ENCODE peak calls at places on chromosomes 3 and 15, in eight cellular contexts. F, T, B, P, Y, D, Z and X are unnamed samples.

GRCh38 chr3:31493187-31493586 is 39.5 kb upstream of the STT3B start:
- DNase-seq in F (no peak), T (no peak), B (no peak), P (no peak), Y (no peak), D (no peak), Z (no peak), X (no peak)

GRCh38 chr15:98824595-98824994 is 176.3 kb downstream of the IGF1R start:
- DNase-seq in F (no peak), T (no peak), B (no peak), P (no peak), Y (no peak), D (no peak), Z (no peak), X (no peak)

GRCh38 chr3:171439996-171440395 is 20.2 kb downstream of the TNIK start:
- DNase-seq in F (no peak), T (no peak), B (no peak), P (no peak), Y (no peak), D (peak; percentile 28), Z (no peak), X (no peak)

GRCh38 chr3:63964287-63965073 is 52.3 kb upstream of the SCAANT1 start:
- DNase-seq in F (no peak), T (no peak), B (no peak), P (no peak), Y (no peak), D (no peak), Z (peak; percentile 40), X (no peak)

GRCh38 chr3:178562869-178563232 is 26.6 kb downstream of the KCNMB2 start:
- DNase-seq in F (no peak), T (peak; percentile 25), B (no peak), P (no peak), Y (no peak), D (peak; percentile 35), Z (no peak), X (peak; percentile 61)

GRCh38 chr3:160951677-160952487 is 153.3 kb downstream of the B3GALNT1 start:
- DNase-seq in F (no peak), T (no peak), B (no peak), P (no peak), Y (no peak), D (no peak), Z (no peak), X (no peak)

GRCh38 chr3:171838218-171838720 is 4.9 kb upstream of the TMEM212 start:
- DNase-seq in F (no peak), T (no peak), B (no peak), P (no peak), Y (peak; percentile 18), D (peak; percentile 94), Z (peak; percentile 31), X (no peak)

GRCh38 chr3:72821170-72821781 is 27.0 kb downstream of the SHQ1 start:
- DNase-seq in F (peak; percentile 29), T (no peak), B (no peak), P (no peak), Y (no peak), D (peak; percentile 66), Z (no peak), X (no peak)

GRCh38 chr3:124962403-124962940 is 27.9 kb upstream of the MUC13 start:
- DNase-seq in F (no peak), T (no peak), B (no peak), P (no peak), Y (no peak), D (peak; percentile 49), Z (no peak), X (no peak)

GRCh38 chr3:49462222-49462621 is 7.8 kb upstream of the DAG1 start:
- DNase-seq in F (peak; percentile 51), T (no peak), B (no peak), P (no peak), Y (no peak), D (peak; percentile 63), Z (no peak), X (no peak)

GRCh38 chr3:151795276-151795675 is 18.6 kb upstream of the AADAC start:
- DNase-seq in F (peak; percentile 85), T (peak; percentile 41), B (no peak), P (no peak), Y (no peak), D (peak; percentile 85), Z (no peak), X (peak; percentile 11)

GRCh38 chr3:138197058-138197457 is 10.0 kb downstream of the ARMC8 start:
- DNase-seq in F (peak; percentile 56), T (no peak), B (no peak), P (no peak), Y (peak; percentile 34), D (peak; percentile 45), Z (peak; percentile 44), X (no peak)

GRCh38 chr15:41341519-41341918 is 8.8 kb downstream of the NUSAP1 start:
- DNase-seq in F (peak; percentile 54), T (no peak), B (no peak), P (no peak), Y (no peak), D (no peak), Z (no peak), X (no peak)

GRCh38 chr3:21734746-21735145 is 16.3 kb downstream of the ZNF385D start:
- DNase-seq in F (peak; percentile 30), T (no peak), B (no peak), P (no peak), Y (no peak), D (peak; percentile 36), Z (no peak), X (no peak)

GRCh38 chr3:178126686-178127085 is 409.6 kb upstream of the KCNMB2 start:
- DNase-seq in F (no peak), T (no peak), B (no peak), P (no peak), Y (no peak), D (no peak), Z (no peak), X (no peak)

GRCh38 chr3:179852117-179852886 is 184.4 kb downstream of the PEX5L start:
- DNase-seq in F (peak; percentile 48), T (no peak), B (no peak), P (no peak), Y (no peak), D (peak; percentile 41), Z (peak; percentile 26), X (no peak)
- TF ChIP-seq CTCF in F (peak; percentile 16), T (no peak), B (no peak), P (no peak), Y (no peak), D (no peak), Z (peak; percentile 20), X (peak; percentile 11)

GRCh38 chr15:69532066-69532465 is 79.4 kb downstream of the RPLP1 start:
- DNase-seq in F (no peak), T (no peak), B (no peak), P (no peak), Y (no peak), D (no peak), Z (no peak), X (no peak)

GRCh38 chr15:69535101-69535638 is 82.6 kb downstream of the RPLP1 start:
- DNase-seq in F (peak; percentile 22), T (no peak), B (no peak), P (no peak), Y (no peak), D (peak; percentile 49), Z (no peak), X (no peak)

GRCh38 chr15:69531302-69532027 is 78.8 kb downstream of the RPLP1 start:
- DNase-seq in F (peak; percentile 11), T (no peak), B (no peak), P (no peak), Y (no peak), D (no peak), Z (peak; percentile 73), X (no peak)

GRCh38 chr15:69533504-69533903 is 80.9 kb downstream of the RPLP1 start:
- DNase-seq in F (no peak), T (no peak), B (no peak), P (no peak), Y (no peak), D (no peak), Z (no peak), X (no peak)

DNA sequence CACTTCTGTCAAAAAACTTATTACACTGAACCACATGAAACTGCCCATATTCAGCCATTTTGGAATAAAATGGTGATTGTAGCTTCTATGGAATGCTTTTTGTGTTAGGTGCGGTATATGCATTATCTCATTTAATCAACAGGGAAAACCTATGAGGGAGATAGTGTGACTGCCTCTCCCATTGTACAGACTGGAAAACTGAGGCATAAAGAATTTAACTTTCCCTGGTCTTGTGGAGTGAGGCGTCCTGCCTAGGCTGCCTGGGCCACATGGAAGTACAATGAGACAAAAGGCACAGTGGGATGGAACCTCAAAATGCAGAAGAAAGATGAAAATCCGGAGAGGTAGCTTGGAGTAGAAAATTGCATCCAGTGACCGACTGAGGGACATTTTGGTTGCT is 80.2 kb downstream of the RPLP1 start:
- DNase-seq in F (no peak), T (no peak), B (no peak), P (no peak), Y (no peak), D (no peak), Z (no peak), X (no peak)
- H3K4me3 ChIP-seq in F (no peak overlapping the region), T (no peak overlapping the region), B (no peak overlapping the region), P (no peak overlapping the region), Y (no peak overlapping the region), D (no peak overlapping the region), Z (no peak overlapping the region), X (no peak overlapping the region)

DNA sequence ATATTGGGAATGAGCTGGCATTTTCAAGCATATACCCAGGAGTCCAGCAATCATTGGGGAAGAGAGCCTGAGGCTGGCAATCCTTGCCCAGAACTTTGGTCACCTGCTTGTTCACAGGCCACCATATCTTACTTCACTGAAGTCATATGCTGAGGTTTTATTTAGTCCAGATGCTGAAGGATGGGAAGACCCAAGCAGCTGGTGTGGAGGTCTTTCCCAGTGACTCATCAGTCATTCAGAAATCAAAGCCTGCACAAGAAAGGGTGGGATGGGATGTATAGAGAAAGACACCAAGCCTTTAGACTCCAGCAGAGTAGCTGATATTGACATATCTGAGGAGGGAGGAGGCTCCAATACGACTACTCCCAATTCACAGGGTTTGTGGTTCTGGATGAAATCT is 13.1 kb upstream of the PHLDB2 start:
- DNase-seq in F (no peak), T (no peak), B (no peak), P (no peak), Y (no peak), D (peak; percentile 59), Z (no peak), X (no peak)
- TF ChIP-seq CTCF in F (no peak), T (no peak), B (no peak), P (no peak), Y (no peak), D (no peak), Z (no peak), X (no peak)

DNA sequence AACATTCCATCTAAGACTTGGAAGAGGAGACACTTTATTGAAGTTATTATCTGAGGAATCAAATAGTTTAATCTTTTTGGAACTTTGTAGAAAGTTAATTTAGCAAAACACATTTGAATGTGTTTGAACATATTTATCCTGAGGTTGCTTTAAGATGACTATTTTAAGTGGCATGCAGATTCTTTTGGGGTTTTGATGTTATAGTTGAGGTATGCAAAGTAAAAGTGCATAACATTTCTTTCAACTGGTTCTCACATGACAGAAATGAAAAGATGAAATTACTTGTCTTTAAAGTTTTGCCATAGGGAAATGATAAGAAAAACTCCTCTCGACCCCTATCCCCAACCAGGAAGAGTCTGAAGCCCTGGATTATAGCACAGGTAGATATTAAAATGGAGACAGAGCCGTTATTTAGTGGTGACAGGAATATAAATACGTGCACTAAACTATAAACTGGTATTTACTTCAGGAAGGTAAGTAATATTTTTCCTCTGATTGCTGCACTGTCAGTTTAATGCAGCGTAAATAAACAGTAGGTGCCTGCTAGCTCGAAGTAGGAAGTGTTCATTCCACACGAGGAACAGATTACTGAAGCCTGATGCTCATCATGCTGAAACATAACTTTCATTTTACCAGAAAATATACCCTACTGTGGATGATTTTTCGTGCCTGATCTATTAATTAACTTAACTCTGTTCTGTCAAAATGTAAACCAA is 15.1 kb upstream of the SATB1 start:
- DNase-seq in F (no peak), T (no peak), B (no peak), P (no peak), Y (no peak), D (peak; percentile 16), Z (no peak), X (no peak)
- H3K4me3 ChIP-seq in F (no peak overlapping the region), T (no peak overlapping the region), B (peak overlapping the region; percentile 6), P (no peak overlapping the region), Y (no peak overlapping the region), D (no peak overlapping the region), Z (no peak overlapping the region), X (no peak overlapping the region)